ENCODE peak calls at places on chromosomes 6 and 20, in six cellular contexts. Q, P, E, I, T and Y are unnamed samples.

GRCh38 chr20:1674361-1674760 is 16.8 kb upstream of the SIRPG start:
- DNase-seq in P (no peak), E (no peak), Q (no peak), T (no peak), I (no peak), Y (no peak)

GRCh38 chr6:28747631-28748157 is 176.1 kb downstream of the TRIM27 start:
- DNase-seq in Q (peak; percentile 84), I (no peak), E (no peak), P (peak; percentile 55), T (no peak), Y (no peak)

GRCh38 chr6:11065436-11066202 is 21.5 kb upstream of the ELOVL2 start:
- DNase-seq in P (no peak), Q (no peak), E (no peak), I (no peak), T (no peak), Y (no peak)

GRCh38 chr20:15236812-15237211 is 899.4 kb upstream of the FLRT3 start:
- DNase-seq in Q (peak; percentile 5), E (no peak), P (peak; percentile 67), T (no peak), I (peak; percentile 32), Y (no peak)

GRCh38 chr6:125888989-125889656 is 67.4 kb upstream of the HINT3 start:
- DNase-seq in I (no peak), E (no peak), Q (peak; percentile 40), P (peak; percentile 83), T (no peak), Y (no peak)

GRCh38 chr20:62337558-62338293 is 29.4 kb downstream of the LAMA5 start:
- DNase-seq in E (no peak), I (no peak), T (no peak), P (peak; percentile 54), Q (no peak), Y (no peak)

GRCh38 chr20:50874111-50874757 is 57.0 kb downstream of the ADNP start:
- DNase-seq in P (no peak), T (no peak), E (no peak), Q (no peak), I (no peak), Y (no peak)

GRCh38 chr6:30685977-30686907 is at the start of gene PPP1R18:
- DNase-seq in I (peak; percentile 80), T (peak; percentile 90), P (peak; percentile 92), Q (peak; percentile 49), E (peak; percentile 88), Y (no peak)

GRCh38 chr6:49541210-49541724 is 9.2 kb upstream of the C6orf141 start:
- DNase-seq in I (no peak), T (no peak), Q (peak; percentile 52), E (no peak), P (no peak), Y (no peak)

GRCh38 chr20:35012227-35013069 is 56.8 kb downstream of the MYH7B start:
- DNase-seq in T (no peak), E (no peak), Q (no peak), I (no peak), P (no peak), Y (no peak)

GRCh38 chr6:1701668-1702353 is 92.1 kb downstream of the FOXC1 start:
- DNase-seq in T (peak; percentile 31), Q (peak; percentile 95), I (no peak), E (no peak), P (no peak), Y (no peak)

GRCh38 chr6:113344969-113345368 is 512.2 kb upstream of the MARCKS start:
- DNase-seq in Q (peak; percentile 67), I (no peak), T (no peak), P (no peak), E (no peak), Y (no peak)

GRCh38 chr6:142537612-142538478 is 236.0 kb downstream of the ADGRG6 start:
- DNase-seq in T (no peak), I (no peak), Q (peak; percentile 34), P (peak; percentile 89), E (no peak), Y (no peak)

GRCh38 chr6:17894191-17894590 is 93.2 kb downstream of the KIF13A start:
- DNase-seq in I (no peak), P (no peak), T (no peak), E (no peak), Q (no peak), Y (no peak)

GRCh38 chr20:11267762-11268335 is 594.0 kb upstream of the JAG1 start:
- DNase-seq in T (no peak), E (no peak), Q (no peak), I (no peak), P (no peak), Y (no peak)

GRCh38 chr6:6736753-6737654 is 148.5 kb downstream of the LY86 start:
- DNase-seq in T (peak; percentile 73), Q (no peak), I (peak; percentile 50), E (peak; percentile 84), P (no peak), Y (no peak)

GRCh38 chr6:91534614-91535013 is 947.7 kb upstream of the MAP3K7 start:
- DNase-seq in Q (no peak), E (no peak), I (no peak), P (no peak), T (no peak), Y (no peak)

GRCh38 chr20:45191926-45192325 is 14.9 kb upstream of the SEMG1 start:
- DNase-seq in Q (no peak), P (no peak), T (no peak), E (no peak), I (no peak), Y (no peak)

GRCh38 chr6:160995271-160995670 is 3.7 kb downstream of the MAP3K4 start:
- DNase-seq in I (no peak), E (no peak), Q (no peak), P (no peak), T (no peak), Y (no peak)

GRCh38 chr6:105397987-105398386 is 4.9 kb downstream of the PREP start:
- DNase-seq in Q (no peak), I (no peak), P (no peak), E (no peak), T (no peak), Y (no peak)

GRCh38 chr6:165186041-165186440 is 123.4 kb downstream of the C6orf118 start:
- DNase-seq in Q (no peak), I (no peak), E (no peak), T (no peak), P (no peak), Y (no peak)

GRCh38 chr6:148888853-148889252 is 142.0 kb downstream of the UST start:
- DNase-seq in P (no peak), I (no peak), E (no peak), T (no peak), Q (peak; percentile 38), Y (no peak)

GRCh38 chr20:15742076-15742475 is 831.2 kb downstream of the KIF16B start:
- DNase-seq in I (no peak), T (no peak), P (no peak), E (no peak), Q (no peak), Y (no peak)

GRCh38 chr20:50120935-50121693 is 8.2 kb upstream of the UBE2V1 start:
- DNase-seq in Q (peak; percentile 65), P (peak; percentile 80), E (peak; percentile 48), I (peak; percentile 60), T (no peak), Y (peak; percentile 67)

GRCh38 chr6:127481628-127482027 is 22.4 kb upstream of the KIAA0408 start:
- DNase-seq in T (no peak), I (no peak), E (no peak), P (no peak), Q (peak; percentile 68), Y (no peak)

GRCh38 chr6:137413482-137413881 is 80.7 kb downstream of the OLIG3 start:
- DNase-seq in Q (no peak), T (no peak), P (no peak), E (no peak), I (no peak), Y (no peak)

DNA sequence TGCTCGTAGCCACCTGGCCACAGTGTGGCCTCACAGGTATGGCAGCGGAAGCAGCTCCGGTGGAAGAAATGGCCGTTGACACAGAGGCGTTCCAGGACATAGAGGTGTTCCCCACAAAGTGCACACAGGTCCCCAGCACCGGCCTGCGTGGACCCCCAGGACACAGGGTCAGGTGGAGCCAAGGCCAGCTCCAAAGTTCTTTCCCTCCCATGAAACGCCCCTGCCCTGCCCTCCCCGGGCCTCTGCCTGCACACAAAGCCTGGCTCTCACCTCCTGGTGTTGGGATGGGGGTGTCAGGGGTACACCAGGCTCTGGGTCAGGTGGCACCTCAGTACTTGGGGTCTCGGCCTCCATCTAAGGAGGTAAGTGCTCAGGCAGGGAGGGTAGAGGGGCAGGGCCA is 6.6 kb downstream of the SMPD2 start:
- DNase-seq in P (no peak), Q (no peak), I (no peak), T (no peak), E (no peak), Y (no peak)
- H3K27ac ChIP-seq in P (no peak overlapping the region), Q (no peak overlapping the region), I (no peak overlapping the region), T (no peak overlapping the region), E (no peak overlapping the region), Y (no peak overlapping the region)

DNA sequence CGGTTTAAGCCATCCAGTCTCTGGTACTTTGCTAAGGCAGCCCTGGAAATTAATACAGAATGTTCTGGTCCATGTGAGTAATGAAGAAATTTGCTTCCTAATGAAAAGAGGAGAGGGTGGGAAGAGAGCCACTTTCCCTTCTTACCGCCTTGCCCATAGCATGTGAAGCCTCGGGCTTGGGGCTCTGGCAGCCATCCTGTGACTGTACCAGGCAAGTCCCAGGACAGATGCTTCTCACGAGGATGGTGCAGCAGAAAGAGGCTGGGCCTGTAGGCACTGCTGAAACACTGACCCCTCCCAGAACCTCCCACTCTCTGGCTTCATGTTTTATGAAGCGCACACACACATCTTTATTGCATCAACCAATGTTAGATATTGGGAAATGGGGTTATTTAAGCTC is 74.8 kb downstream of the IYD start:
- DNase-seq in P (no peak), Q (no peak), I (no peak), E (no peak), T (no peak), Y (no peak)
- H3K27ac ChIP-seq in P (no peak overlapping the region), Q (no peak overlapping the region), I (no peak overlapping the region), E (no peak overlapping the region), T (no peak overlapping the region), Y (no peak overlapping the region)

GRCh38 chr20:36593347-36593746 is 12.2 kb upstream of the RAB5IF start:
- DNase-seq in Q (no peak), P (no peak), I (no peak), T (no peak), E (no peak), Y (no peak)

GRCh38 chr20:36587388-36588136 is 14.2 kb downstream of the TGIF2 start:
- DNase-seq in P (no peak), T (no peak), I (no peak), Q (no peak), E (no peak), Y (no peak)

GRCh38 chr20:36591281-36591680 is 14.3 kb upstream of the RAB5IF start:
- DNase-seq in T (no peak), P (no peak), Q (no peak), E (no peak), I (no peak), Y (no peak)

GRCh38 chr20:36591854-36592641 is 13.5 kb upstream of the RAB5IF start:
- DNase-seq in T (peak; percentile 32), I (no peak), P (no peak), E (no peak), Q (peak; percentile 51), Y (no peak)
- H3K27ac ChIP-seq in T (no peak overlapping the region), I (no peak overlapping the region), P (no peak overlapping the region), E (no peak overlapping the region), Q (no peak overlapping the region), Y (no peak overlapping the region)

DNA sequence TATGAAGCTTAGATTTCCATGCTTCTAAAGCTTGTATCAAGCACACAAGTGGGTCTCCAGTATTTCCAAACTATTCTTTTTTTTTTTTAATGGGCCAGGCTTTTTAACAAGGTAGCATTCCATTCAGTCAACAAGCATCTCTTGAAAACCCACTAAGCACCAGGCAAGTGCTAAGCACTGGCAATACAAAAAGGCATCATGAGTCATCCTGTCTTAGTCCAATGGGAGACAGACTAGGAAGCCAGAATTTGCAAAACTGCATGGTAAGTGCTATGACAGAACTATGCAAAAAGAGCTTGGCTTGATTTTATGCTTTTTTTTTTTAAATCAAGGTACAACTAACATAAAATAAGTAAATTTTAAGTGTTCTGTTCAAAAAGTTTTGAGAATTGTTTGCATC is 109.3 kb upstream of the DST start:
- DNase-seq in E (no peak), I (no peak), T (no peak), P (no peak), Q (peak; percentile 77), Y (no peak)
- H3K27ac ChIP-seq in E (no peak overlapping the region), I (no peak overlapping the region), T (no peak overlapping the region), P (no peak overlapping the region), Q (no peak overlapping the region), Y (no peak overlapping the region)